ENCODE peak calls at places on chromosomes 2 and 18, in four cellular contexts. R, L, T and O are unnamed samples.

GRCh38 chr2:73134471-73134870 is 21.7 kb upstream of the RAB11FIP5 start:
- DNase-seq in T (no peak), L (no peak), R (no peak), O (no peak)

GRCh38 chr2:182088681-182089333 is 103.2 kb downstream of the PPP1R1C start:
- DNase-seq in L (no peak), R (no peak), T (no peak), O (no peak)

GRCh38 chr2:85175369-85176299 is 42.4 kb downstream of the TCF7L1 start:
- DNase-seq in R (no peak), L (no peak), T (no peak), O (no peak)

GRCh38 chr2:134070281-134070731 is 183.6 kb upstream of the MGAT5 start:
- DNase-seq in R (no peak), T (no peak), L (no peak), O (no peak)

GRCh38 chr2:239249781-239250180 is 151.0 kb downstream of the HDAC4 start:
- DNase-seq in L (peak), R (no peak), T (peak), O (no peak)

GRCh38 chr2:14944562-14945346 is 312.2 kb downstream of the LRATD1 start:
- DNase-seq in R (peak), L (no peak), T (peak), O (peak)

GRCh38 chr2:240461471-240462072 is 26.1 kb downstream of the GPC1 start:
- DNase-seq in R (no peak), T (no peak), L (peak), O (no peak)

GRCh38 chr2:206208900-206209299 is 49.2 kb downstream of the EEF1B2 start:
- DNase-seq in L (no peak), R (no peak), T (no peak), O (no peak)

GRCh38 chr2:121095257-121096080 is 189.5 kb downstream of the TFCP2L1 start:
- DNase-seq in L (no peak), T (no peak), R (peak), O (peak)

GRCh38 chr2:63735931-63736820 is 105.5 kb upstream of the UGP2 start:
- DNase-seq in R (no peak), L (no peak), T (no peak), O (no peak)

GRCh38 chr2:25478736-25479135 is 137.0 kb upstream of the DNMT3A start:
- DNase-seq in R (no peak), L (no peak), T (no peak), O (no peak)

GRCh38 chr18:11500153-11501122 is 109.0 kb upstream of the SLC35G4 start:
- DNase-seq in T (peak), L (no peak), R (no peak), O (no peak)

GRCh38 chr2:229425573-229425972 is 154.5 kb upstream of the PID1 start:
- DNase-seq in R (no peak), L (no peak), T (no peak), O (no peak)

GRCh38 chr18:7084766-7085080 is 32.9 kb downstream of the LAMA1 start:
- DNase-seq in T (peak), L (no peak), R (no peak), O (no peak)

GRCh38 chr2:138622606-138623005 is 121.0 kb downstream of the SPOPL start:
- DNase-seq in R (no peak), T (no peak), L (no peak), O (no peak)

GRCh38 chr2:79512442-79513401 is at the start of gene CTNNA2:
- DNase-seq in R (peak), L (no peak), T (no peak), O (peak)

GRCh38 chr18:48896875-48897511 is 53.8 kb downstream of the SMAD7 start:
- DNase-seq in R (no peak), L (no peak), T (no peak), O (no peak)

GRCh38 chr2:220165401-220165800 is 538.0 kb downstream of the SLC4A3 start:
- DNase-seq in R (no peak), T (no peak), L (no peak), O (no peak)

GRCh38 chr2:165357758-165358157 is 111.7 kb upstream of the CSRNP3 start:
- DNase-seq in L (no peak), R (no peak), T (peak), O (no peak)